ENCODE peak calls at places on chromosome 20, in four cellular contexts. O is Peyer's patch, A is testis, D is spleen. X is an unnamed sample.

GRCh38 chr20:1757606-1758507 is 100.3 kb upstream of the SIRPG start:
- DNase-seq in D (no peak), O (no peak), A (no peak), X (no peak)

GRCh38 chr20:57188576-57189079 is 77.8 kb downstream of the BMP7 start:
- DNase-seq in D (no peak), A (no peak), O (no peak), X (no peak)

GRCh38 chr20:59184880-59185447 is 21.3 kb downstream of the ZNF831 start:
- DNase-seq in A (no peak), D (no peak), O (no peak), X (no peak)

GRCh38 chr20:33948480-33948879 is 45.2 kb upstream of the RALY start:
- DNase-seq in O (no peak), D (no peak), A (no peak), X (no peak)

GRCh38 chr20:57698191-57698866 is 11.5 kb downstream of the PMEPA1 start:
- DNase-seq in A (no peak), D (no peak), O (peak), X (peak)

GRCh38 chr20:11270566-11270965 is 596.8 kb upstream of the JAG1 start:
- DNase-seq in O (no peak), D (no peak), A (no peak), X (no peak)

GRCh38 chr20:1322511-1323245 is 6.3 kb downstream of the SDCBP2 start:
- DNase-seq in D (peak), O (peak), A (no peak), X (no peak)

GRCh38 chr20:52102559-52102958 is 89.0 kb downstream of the ZFP64 start:
- DNase-seq in O (no peak), D (no peak), A (no peak), X (no peak)

GRCh38 chr20:47795214-47795667 is 10.0 kb upstream of the SULF2 start:
- DNase-seq in O (no peak), D (no peak), A (no peak), X (no peak)

GRCh38 chr20:13028673-13029072 is 19.9 kb downstream of the SPTLC3 start:
- DNase-seq in O (no peak), A (no peak), D (no peak), X (no peak)

GRCh38 chr20:6473197-6473596 is 294.3 kb upstream of the BMP2 start:
- DNase-seq in D (no peak), A (no peak), O (no peak), X (no peak)

GRCh38 chr20:15700147-15700765 is 873.0 kb downstream of the KIF16B start:
- DNase-seq in O (no peak), D (no peak), A (peak), X (no peak)

GRCh38 chr20:2920473-2920872 is 47.2 kb downstream of the PTPRA start:
- DNase-seq in O (no peak), A (no peak), D (no peak), X (no peak)

GRCh38 chr20:1474817-1475603 is 8.4 kb upstream of the NSFL1C start:
- DNase-seq in O (no peak), D (no peak), A (no peak), X (no peak)

GRCh38 chr20:50115591-50116367 is 2.8 kb upstream of the UBE2V1 start:
- DNase-seq in A (peak), D (peak), O (peak), X (peak)
- TF ChIP-seq POLR2A in A (no peak), D (no peak), O (no peak), X (peak)

GRCh38 chr20:37527638-37528441 is at the start of gene BLCAP:
- DNase-seq in O (peak), A (peak), D (peak), X (peak)
- TF ChIP-seq POLR2A in O (peak), A (no peak), D (peak), X (peak)

GRCh38 chr20:44463466-44463865 is 12.2 kb upstream of the TTPAL start:
- DNase-seq in A (no peak), D (no peak), O (no peak), X (no peak)
- TF ChIP-seq POLR2A in A (no peak), D (no peak), O (no peak), X (no peak)

GRCh38 chr20:63680427-63680826 is 16.0 kb upstream of the TNFRSF6B start:
- DNase-seq in D (no peak), A (no peak), O (no peak), X (no peak)

GRCh38 chr20:63680857-63681608 is 15.4 kb upstream of the TNFRSF6B start:
- DNase-seq in D (no peak), A (no peak), O (no peak), X (no peak)

GRCh38 chr20:63679799-63680305 is 16.6 kb upstream of the TNFRSF6B start:
- DNase-seq in O (no peak), D (no peak), A (no peak), X (no peak)

GRCh38 chr20:63681609-63682142 is 14.8 kb upstream of the TNFRSF6B start:
- DNase-seq in O (no peak), A (no peak), D (no peak), X (no peak)

GRCh38 chr20:63682384-63683139 is 13.9 kb upstream of the TNFRSF6B start:
- DNase-seq in O (peak), A (no peak), D (peak), X (no peak)
- TF ChIP-seq POLR2A in O (no peak), A (no peak), D (no peak), X (no peak)

GRCh38 chr20:63536997-63537524 is at the start of gene PTK6:
- DNase-seq in A (no peak), O (peak), D (peak), X (no peak)

GRCh38 chr20:63539092-63539430 is 1.9 kb upstream of the PTK6 start:
- DNase-seq in O (no peak), D (no peak), A (no peak), X (no peak)

GRCh38 chr20:63539441-63540370 is 2.5 kb upstream of the PTK6 start:
- DNase-seq in D (no peak), O (no peak), A (no peak), X (no peak)

GRCh38 chr20:63537525-63538203 is 488 bp upstream of the PTK6 start:
- DNase-seq in A (peak), D (peak), O (peak), X (peak)

DNA sequence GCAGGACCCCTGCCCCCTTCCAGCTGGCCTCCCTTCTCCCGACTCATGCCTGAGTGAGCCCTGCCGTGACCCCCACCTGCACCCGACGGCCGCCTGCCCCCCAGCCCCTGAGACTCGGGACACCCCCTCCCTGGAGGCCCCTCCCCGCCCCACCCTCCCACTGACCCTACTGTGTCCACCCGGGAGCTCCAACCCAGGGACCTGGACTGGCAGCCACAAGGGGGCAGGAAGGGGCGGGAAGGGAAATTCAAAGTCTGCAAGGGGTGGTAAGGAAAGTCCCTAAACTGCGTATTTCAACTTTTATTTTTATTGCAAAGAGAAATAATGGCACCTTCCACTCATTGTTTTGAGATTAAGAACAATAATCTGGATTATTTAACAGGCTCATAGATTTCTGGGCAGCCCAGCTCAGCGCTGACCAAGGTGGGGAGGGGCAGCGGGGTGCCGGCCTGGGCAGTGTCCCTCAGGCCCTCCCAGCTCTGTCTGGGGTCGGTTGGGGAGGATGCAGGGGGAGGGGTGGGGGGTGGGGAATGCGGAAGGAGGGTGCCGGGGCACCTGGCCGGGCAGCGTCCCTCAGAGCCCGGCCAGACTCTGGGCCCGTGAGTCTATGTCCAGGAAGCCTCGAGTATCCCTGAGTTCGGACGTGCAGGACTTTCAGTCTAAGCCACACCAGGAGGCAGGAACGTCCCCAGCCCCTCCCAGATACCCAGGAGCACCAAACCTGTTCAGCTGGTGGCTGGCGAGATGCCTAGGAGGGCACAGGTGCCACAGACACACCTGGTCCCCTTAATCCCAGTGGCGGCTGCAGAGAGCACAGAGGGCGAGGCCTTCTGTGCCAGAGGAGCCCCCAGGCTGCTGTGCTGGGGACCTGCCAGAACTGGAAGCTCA is 1.3 kb upstream of the PTK6 start:
- DNase-seq in O (peak), D (no peak), A (no peak), X (no peak)
- TF ChIP-seq POLR2A in O (no peak), D (no peak), A (no peak), X (no peak)

X was measured in erythroblast.